ENCODE peak calls at places on chromosomes 16 and 17, in four cellular contexts. I, X, H and S are unnamed samples. For H3K27me3, the result is how much of the 10 kb centered on the place peaks cover.

GRCh38 chr16:82603784-82604411 is 22.9 kb upstream of the CDH13 start:
- DNase-seq in H (peak), X (no peak), I (peak), S (peak)

GRCh38 chr17:60372790-60373483 is 19.0 kb downstream of the USP32 start:
- DNase-seq in I (no peak), X (no peak), H (no peak), S (no peak)

GRCh38 chr17:83152745-83153611 is 73.6 kb downstream of the METRNL start:
- DNase-seq in X (peak), H (peak), I (peak), S (no peak)

GRCh38 chr17:39376434-39376833 is 25.0 kb downstream of the FBXL20 start:
- DNase-seq in I (no peak), X (no peak), H (no peak), S (no peak)

GRCh38 chr17:301681-302299 is 50.8 kb downstream of the RPH3AL start:
- DNase-seq in I (peak), X (peak), H (peak), S (no peak)

GRCh38 chr17:2187758-2188157 is 115.8 kb downstream of the SMG6 start:
- DNase-seq in X (no peak), I (no peak), H (no peak), S (no peak)

GRCh38 chr16:82627811-82628339 is 1.1 kb downstream of the CDH13 start:
- DNase-seq in X (no peak), I (peak), H (peak), S (no peak)

GRCh38 chr16:81627024-81627423 is 152.1 kb upstream of the PLCG2 start:
- DNase-seq in H (no peak), I (no peak), X (no peak), S (no peak)

GRCh38 chr17:8020776-8021564 is 17.9 kb upstream of the ALOX15B start:
- DNase-seq in H (no peak), X (no peak), I (no peak), S (no peak)

GRCh38 chr16:57281791-57282190 is 2.7 kb downstream of the PLLP start:
- DNase-seq in I (no peak), X (no peak), H (no peak), S (no peak)

GRCh38 chr17:76051571-76051970 is 20.7 kb downstream of the SRP68 start:
- DNase-seq in I (no peak), H (no peak), X (no peak), S (no peak)

GRCh38 chr16:57628008-57628781 is at the start of gene ADGRG1:
- DNase-seq in I (peak), H (peak), X (peak), S (peak)

GRCh38 chr17:5234645-5235576 is at the start of gene SCIMP:
- DNase-seq in I (peak), X (peak), H (no peak), S (no peak)

GRCh38 chr16:19008245-19008644 is 24.5 kb downstream of the TMC7 start:
- DNase-seq in H (no peak), I (no peak), X (no peak), S (no peak)

GRCh38 chr16:20944861-20945390 is 44.4 kb downstream of the LYRM1 start:
- DNase-seq in X (no peak), H (no peak), I (no peak), S (no peak)

GRCh38 chr17:40553694-40554534 is 11.4 kb downstream of the CCR7 start:
- DNase-seq in H (peak), I (peak), X (peak), S (no peak)

GRCh38 chr17:66782866-66783265 is 52.1 kb upstream of the CACNG5 start:
- DNase-seq in X (no peak), H (no peak), I (no peak), S (no peak)

GRCh38 chr17:69733171-69734014 is 318.9 kb downstream of the MAP2K6 start:
- DNase-seq in I (peak), H (peak), X (no peak), S (no peak)

GRCh38 chr16:57534881-57535658 is 1.3 kb downstream of the CCDC102A start:
- DNase-seq in X (no peak), H (no peak), I (no peak), S (no peak)

GRCh38 chr17:66711936-66712335 is 123.0 kb upstream of the CACNG5 start:
- DNase-seq in I (no peak), H (no peak), X (no peak), S (no peak)

GRCh38 chr16:74232831-74233465 is 63.7 kb upstream of the PSMD7 start:
- DNase-seq in H (no peak), I (no peak), X (no peak), S (no peak)

GRCh38 chr16:68778551-68779231 is 41.6 kb downstream of the CDH1 start:
- DNase-seq in H (no peak), I (no peak), X (no peak), S (no peak)

GRCh38 chr16:47019563-47019962 is 46.1 kb upstream of the DNAJA2 start:
- DNase-seq in X (no peak), H (no peak), I (no peak), S (no peak)

GRCh38 chr17:18967806-18968744 is 16.1 kb downstream of the SLC5A10 start:
- DNase-seq in I (no peak), X (no peak), H (no peak), S (no peak)

GRCh38 chr17:34254651-34255380 is at the start of gene CCL2:
- DNase-seq in X (peak), I (peak), H (peak), S (peak)

GRCh38 chr17:44216173-44216572 is 3.3 kb downstream of the UBTF start:
- DNase-seq in I (no peak), X (no peak), H (no peak), S (no peak)

GRCh38 chr17:44733753-44734152 is 25.0 kb upstream of the ADAM11 start:
- DNase-seq in X (no peak), I (no peak), H (no peak), S (peak)

GRCh38 chr16:75580-76501 is 2.2 kb upstream of the MPG start:
- DNase-seq in H (peak), X (peak), I (peak), S (no peak)

GRCh38 chr16:87076950-87077749 is 240.0 kb downstream of the C16orf95 start:
- DNase-seq in X (no peak), H (no peak), I (peak), S (peak)

GRCh38 chr17:41553176-41553575 is 18.7 kb downstream of the KRT9 start:
- DNase-seq in X (no peak), I (no peak), H (no peak), S (no peak)

GRCh38 chr17:41555105-41555887 is 16.6 kb downstream of the KRT9 start:
- DNase-seq in H (no peak), X (no peak), I (no peak), S (no peak)

GRCh38 chr17:41553987-41554680 is 17.7 kb downstream of the KRT9 start:
- DNase-seq in H (no peak), X (no peak), I (no peak), S (no peak)

GRCh38 chr17:41559548-41559947 is 12.3 kb downstream of the KRT9 start:
- DNase-seq in I (no peak), X (no peak), H (no peak), S (no peak)

GRCh38 chr17:41556931-41557330 is 14.9 kb downstream of the KRT9 start:
- DNase-seq in X (no peak), I (no peak), H (no peak), S (no peak)
- H3K27me3 ChIP-seq in X (under half), I (half or more), H (under half), S (under half)

GRCh38 chr16:67156146-67156844 is 3.4 kb downstream of the TRADD start:
- DNase-seq in I (no peak), X (no peak), H (no peak), S (no peak)
- H3K27me3 ChIP-seq in I (under half), X (under half), H (under half), S (half or more)

GRCh38 chr17:49433000-49433694 is 18.5 kb upstream of the PHB1 start:
- DNase-seq in X (no peak), H (no peak), I (no peak), S (no peak)
- H3K27me3 ChIP-seq in X (under half), H (under half), I (under half), S (under half)

GRCh38 chr17:79601604-79602420 is 9.0 kb downstream of the RBFOX3 start:
- DNase-seq in I (no peak), X (no peak), H (no peak), S (no peak)
- H3K27me3 ChIP-seq in I (half or more), X (under half), H (under half), S (half or more)

GRCh38 chr16:3010510-3010909 is 2.2 kb upstream of the CLDN9 start:
- DNase-seq in X (no peak), H (no peak), I (no peak), S (no peak)
- H3K27me3 ChIP-seq in X (under half), H (under half), I (half or more), S (under half)